ENCODE peak calls at places on chromosomes 12 and 14, in six cellular contexts. Q is activated naive CD4-positive, alpha-beta T cell; Z is iris pigment epithelial cell; W is MM.1S; G is esophagus squamous epithelium; L is anterior cingulate cortex. R is an unnamed sample.

GRCh38 chr14:104204660-104205149 is 66.3 kb downstream of the KIF26A start:
- DNase-seq in W (no peak), G (no peak), Q (no peak), L (no peak), Z (no peak), R (no peak)

GRCh38 chr12:4026476-4026875 is 153.3 kb upstream of the PARP11 start:
- DNase-seq in Z (no peak), Q (no peak), G (no peak), W (no peak), L (no peak), R (no peak)

GRCh38 chr12:13816394-13816793 is 165.0 kb downstream of the GRIN2B start:
- DNase-seq in Z (no peak), L (no peak), Q (no peak), G (no peak), W (no peak), R (no peak)

GRCh38 chr14:64060648-64061096 is 207.9 kb downstream of the SYNE2 start:
- DNase-seq in Z (peak; percentile 31), W (peak; percentile 7), G (no peak), L (no peak), Q (no peak), R (no peak)

GRCh38 chr12:111773801-111774551 is 7.2 kb downstream of the ALDH2 start:
- DNase-seq in W (peak; percentile 40), Z (peak; percentile 75), Q (no peak), L (no peak), G (no peak), R (no peak)

GRCh38 chr12:118307069-118307954 is 65.4 kb downstream of the TAOK3 start:
- DNase-seq in W (no peak), Q (no peak), G (no peak), L (no peak), Z (peak; percentile 95), R (no peak)

GRCh38 chr12:66152732-66153131 is 17.1 kb downstream of the TMBIM4 start:
- DNase-seq in Z (peak; percentile 52), G (no peak), Q (no peak), W (no peak), L (no peak), R (no peak)

GRCh38 chr12:42325326-42325775 is 543 bp downstream of the ZCRB1 start:
- DNase-seq in Q (no peak), W (no peak), G (no peak), Z (no peak), L (no peak), R (no peak)

GRCh38 chr14:71698027-71698426 is 234.2 kb upstream of the RGS6 start:
- DNase-seq in W (no peak), Z (no peak), L (no peak), G (no peak), Q (no peak), R (no peak)

GRCh38 chr14:65817011-65817410 is 404.5 kb downstream of the FUT8 start:
- DNase-seq in L (no peak), Q (no peak), G (no peak), W (no peak), Z (no peak), R (no peak)

GRCh38 chr12:53068811-53069585 is 10.2 kb downstream of the SPRYD3 start:
- DNase-seq in Z (no peak), L (no peak), Q (no peak), W (no peak), G (no peak), R (no peak)

GRCh38 chr14:74955229-74955999 is at the start of gene PGF:
- DNase-seq in G (no peak), L (no peak), W (no peak), Z (peak; percentile 28), Q (peak; percentile 5), R (no peak)

GRCh38 chr12:94988471-94988870 is 15.0 kb downstream of the NDUFA12 start:
- DNase-seq in W (no peak), Z (peak; percentile 78), Q (no peak), L (no peak), G (no peak), R (no peak)

GRCh38 chr12:15928345-15928744 is 17.2 kb downstream of the DERA start:
- DNase-seq in Q (no peak), Z (peak; percentile 96), G (no peak), L (no peak), W (no peak), R (no peak)

GRCh38 chr12:108914031-108914630 is 34.2 kb downstream of the DAO start:
- DNase-seq in Q (no peak), W (no peak), L (no peak), Z (peak; percentile 14), G (no peak), R (no peak)

GRCh38 chr12:70721958-70722357 is 84.7 kb upstream of the PTPRB start:
- DNase-seq in Q (no peak), Z (no peak), G (no peak), L (no peak), W (no peak), R (no peak)

GRCh38 chr12:123602651-123603195 is 824 bp downstream of the DDX55 start:
- DNase-seq in W (peak; percentile 9), Q (no peak), L (no peak), Z (peak; percentile 52), G (no peak), R (no peak)

GRCh38 chr12:6667559-6668210 is 4.8 kb upstream of the ING4 start:
- DNase-seq in G (no peak), Z (no peak), Q (no peak), W (no peak), L (no peak), R (no peak)

GRCh38 chr12:103877288-103877687 is 36.3 kb upstream of the NT5DC3 start:
- DNase-seq in W (no peak), Z (no peak), L (no peak), G (no peak), Q (no peak), R (no peak)

GRCh38 chr12:132608231-132609171 is 1.9 kb downstream of the LRCOL1 start:
- DNase-seq in Q (no peak), Z (no peak), W (no peak), G (no peak), L (no peak), R (no peak)

GRCh38 chr12:116074686-116075085 is 202.8 kb downstream of the MED13L start:
- DNase-seq in G (no peak), W (no peak), Q (no peak), L (no peak), Z (peak; percentile 26), R (no peak)

GRCh38 chr12:121446760-121447159 is 46.8 kb downstream of the RNF34 start:
- DNase-seq in Z (no peak), L (no peak), W (no peak), G (no peak), Q (no peak), R (no peak)

GRCh38 chr14:91416744-91417133 is 881 bp downstream of the CCDC88C start:
- DNase-seq in G (no peak), Q (no peak), Z (no peak), L (no peak), W (no peak), R (no peak)

GRCh38 chr14:69632154-69632553 is 20.8 kb downstream of the SUSD6 start:
- DNase-seq in Q (no peak), Z (no peak), W (no peak), L (no peak), G (no peak), R (no peak)

GRCh38 chr12:124036117-124037109 is 63.4 kb downstream of the ZNF664 start:
- DNase-seq in Q (peak; percentile 9), G (no peak), W (peak; percentile 10), L (peak; percentile 11), Z (peak; percentile 35), R (peak; percentile 22)

GRCh38 chr12:27525373-27525772 is 1.4 kb downstream of the PPFIBP1 start:
- DNase-seq in W (no peak), G (no peak), Q (no peak), L (no peak), Z (peak; percentile 56), R (no peak)

GRCh38 chr12:9870311-9870866 is 1.2 kb upstream of the CLEC2B start:
- DNase-seq in Z (peak; percentile 35), L (no peak), W (no peak), Q (no peak), G (no peak), R (no peak)

GRCh38 chr12:3055712-3056467 is 21.3 kb upstream of the TSPAN9 start:
- DNase-seq in Q (no peak), L (no peak), G (no peak), W (no peak), Z (no peak), R (peak; percentile 50)

GRCh38 chr12:50933459-50934124 is 18.8 kb upstream of the HIGD1C start:
- DNase-seq in W (no peak), Z (peak; percentile 52), Q (no peak), G (no peak), L (no peak), R (no peak)

GRCh38 chr14:66295386-66295785 is 190.8 kb upstream of the CCDC196 start:
- DNase-seq in Q (no peak), Z (no peak), L (no peak), G (no peak), W (no peak), R (no peak)

GRCh38 chr14:61569783-61570182 is 125.5 kb upstream of the HIF1A start:
- DNase-seq in W (no peak), Z (peak; percentile 95), L (no peak), G (no peak), Q (peak; percentile 18), R (no peak)

GRCh38 chr12:65414526-65414925 is 136.0 kb downstream of the MSRB3 start:
- DNase-seq in L (no peak), Z (peak; percentile 65), Q (no peak), G (no peak), W (no peak), R (no peak)

GRCh38 chr14:81309511-81309910 is 88.8 kb upstream of the GTF2A1 start:
- DNase-seq in Q (no peak), L (no peak), Z (no peak), W (no peak), G (no peak), R (no peak)

GRCh38 chr12:49553512-49554088 is 14.3 kb downstream of the MCRS1 start:
- DNase-seq in Q (no peak), Z (peak; percentile 28), W (peak; percentile 65), G (no peak), L (no peak), R (no peak)

GRCh38 chr12:98224584-98225221 is 290.7 kb upstream of the TMPO start:
- DNase-seq in L (no peak), G (no peak), Z (no peak), Q (no peak), W (peak; percentile 84), R (peak; percentile 24)

GRCh38 chr12:105291531-105291930 is 39.0 kb upstream of the C12orf75 start:
- DNase-seq in Z (no peak), G (no peak), Q (no peak), L (no peak), W (no peak), R (no peak)

GRCh38 chr12:62738611-62739010 is 196.3 kb downstream of the PPM1H start:
- DNase-seq in Z (no peak), W (no peak), L (no peak), Q (no peak), G (no peak), R (no peak)

R was measured in NCI-H446 treated with DMSO at 0.1 percent for 48 hours.